ENCODE peak calls at places on chromosomes 7 and 10, in five cellular contexts. H, G, I, P and R are unnamed samples.

GRCh38 chr7:88226886-88227516 is 7.2 kb upstream of the SRI start:
- DNase-seq in H (no peak), G (peak; percentile 80), I (no peak), P (peak; percentile 98), R (peak; percentile 96)

GRCh38 chr10:101780818-101781654 is 2.2 kb downstream of the NPM3 start:
- DNase-seq in H (peak; percentile 80), G (peak; percentile 64), I (peak; percentile 82), P (peak; percentile 60), R (peak; percentile 50)

GRCh38 chr7:113799896-113800295 is 118.9 kb downstream of the PPP1R3A start:
- DNase-seq in H (no peak), G (no peak), I (no peak), P (no peak), R (no peak)

GRCh38 chr7:143126146-143126545 is 5.7 kb upstream of the PIP start:
- DNase-seq in H (no peak), G (no peak), I (no peak), P (peak; percentile 45), R (peak; percentile 28)

GRCh38 chr10:103640436-103641181 is 147.1 kb downstream of the NEURL1 start:
- DNase-seq in H (no peak), G (no peak), I (no peak), P (no peak), R (no peak)

GRCh38 chr7:44163591-44163990 is 22.5 kb upstream of the MYL7 start:
- DNase-seq in H (peak; percentile 22), G (peak; percentile 94), I (no peak), P (peak; percentile 68), R (peak; percentile 89)

GRCh38 chr7:17123020-17123419 is 175.4 kb upstream of the AHR start:
- DNase-seq in H (no peak), G (peak; percentile 94), I (no peak), P (no peak), R (no peak)

GRCh38 chr10:115649217-115649616 is 556.1 kb downstream of the ATRNL1 start:
- DNase-seq in H (no peak), G (no peak), I (no peak), P (no peak), R (no peak)

GRCh38 chr10:61971016-61971350 is 69.5 kb downstream of the ARID5B start:
- DNase-seq in H (no peak), G (peak; percentile 22), I (no peak), P (no peak), R (no peak)

GRCh38 chr10:64089648-64090047 is 568.4 kb downstream of the REEP3 start:
- DNase-seq in H (no peak), G (no peak), I (no peak), P (no peak), R (no peak)

GRCh38 chr7:93119191-93119905 is 1.6 kb upstream of the SAMD9 start:
- DNase-seq in H (no peak), G (peak; percentile 4), I (no peak), P (no peak), R (peak; percentile 56)

GRCh38 chr10:60735244-60735643 is 43.0 kb upstream of the CDK1 start:
- DNase-seq in H (peak; percentile 52), G (no peak), I (peak; percentile 59), P (peak; percentile 91), R (peak; percentile 32)

GRCh38 chr7:157466473-157467261 is 129.9 kb downstream of the DNAJB6 start:
- DNase-seq in H (peak; percentile 50), G (no peak), I (no peak), P (no peak), R (no peak)

GRCh38 chr10:97000487-97001182 is 168.5 kb downstream of the LCOR start:
- DNase-seq in H (peak; percentile 65), G (no peak), I (peak; percentile 46), P (peak; percentile 70), R (no peak)

GRCh38 chr10:125048101-125048864 is 106.4 kb downstream of the ZRANB1 start:
- DNase-seq in H (peak; percentile 94), G (peak; percentile 87), I (peak; percentile 94), P (peak; percentile 81), R (peak; percentile 74)

GRCh38 chr10:32744321-32744720 is 213.7 kb downstream of the ITGB1 start:
- DNase-seq in H (no peak), G (no peak), I (no peak), P (no peak), R (peak; percentile 79)

DNA sequence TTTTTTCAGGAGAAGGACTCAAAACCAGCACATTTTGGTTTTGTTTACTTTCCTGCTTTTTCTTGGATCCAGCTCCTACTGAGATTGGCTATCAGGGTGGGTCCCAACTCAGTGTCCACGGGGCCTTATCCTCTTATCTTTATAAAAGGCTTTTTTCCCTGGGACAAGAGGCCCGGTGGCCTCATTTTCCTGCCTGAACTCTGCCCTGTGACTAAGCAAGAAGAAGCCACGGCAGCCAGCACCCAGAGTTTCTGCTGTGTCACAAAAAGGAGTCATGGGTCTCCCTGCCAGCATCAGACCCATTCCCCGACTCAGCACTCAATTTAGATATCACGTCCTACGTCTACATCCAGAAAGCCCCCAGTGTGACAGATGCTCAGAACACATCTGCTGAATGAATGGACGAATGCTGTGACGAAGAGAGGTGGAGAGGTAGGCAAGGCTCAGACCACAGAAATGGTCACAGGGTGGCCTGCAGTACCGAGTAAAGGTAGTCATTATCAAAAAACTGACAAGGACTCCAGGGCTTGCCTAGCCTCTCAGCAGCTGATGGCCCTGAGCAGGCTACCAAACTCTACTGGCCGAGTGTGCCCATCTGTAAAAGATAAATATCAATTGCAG is 16.7 kb downstream of the DLG5 start:
- DNase-seq in H (peak; percentile 17), G (peak; percentile 84), I (no peak), P (peak; percentile 78), R (no peak)
- H3K4me2 ChIP-seq in H (no peak overlapping the region), G (peak overlapping the region; percentile 56), I (no peak overlapping the region), P (peak overlapping the region; percentile 2), R (no peak overlapping the region)

GRCh38 chr7:128867842-128868623 is 5.4 kb downstream of the ATP6V1F start:
- DNase-seq in H (peak; percentile 65), G (peak; percentile 51), I (peak; percentile 57), P (no peak), R (no peak)

GRCh38 chr7:128869944-128870285 is 7.3 kb downstream of the ATP6V1F start:
- DNase-seq in H (peak; percentile 45), G (no peak), I (peak; percentile 60), P (no peak), R (no peak)

GRCh38 chr7:128868624-128869137 is 6.0 kb downstream of the ATP6V1F start:
- DNase-seq in H (no peak), G (no peak), I (no peak), P (no peak), R (no peak)

GRCh38 chr7:128871050-128871449 is 8.4 kb downstream of the ATP6V1F start:
- DNase-seq in H (no peak), G (no peak), I (no peak), P (no peak), R (no peak)

GRCh38 chr7:128869138-128869943 is 6.7 kb downstream of the ATP6V1F start:
- DNase-seq in H (peak; percentile 63), G (peak; percentile 23), I (peak; percentile 76), P (peak; percentile 56), R (peak; percentile 36)
- TF ChIP-seq CTCF in H (peak; percentile 14), G (peak; percentile 13), I (no peak), P (no peak), R (peak; percentile 10)

DNA sequence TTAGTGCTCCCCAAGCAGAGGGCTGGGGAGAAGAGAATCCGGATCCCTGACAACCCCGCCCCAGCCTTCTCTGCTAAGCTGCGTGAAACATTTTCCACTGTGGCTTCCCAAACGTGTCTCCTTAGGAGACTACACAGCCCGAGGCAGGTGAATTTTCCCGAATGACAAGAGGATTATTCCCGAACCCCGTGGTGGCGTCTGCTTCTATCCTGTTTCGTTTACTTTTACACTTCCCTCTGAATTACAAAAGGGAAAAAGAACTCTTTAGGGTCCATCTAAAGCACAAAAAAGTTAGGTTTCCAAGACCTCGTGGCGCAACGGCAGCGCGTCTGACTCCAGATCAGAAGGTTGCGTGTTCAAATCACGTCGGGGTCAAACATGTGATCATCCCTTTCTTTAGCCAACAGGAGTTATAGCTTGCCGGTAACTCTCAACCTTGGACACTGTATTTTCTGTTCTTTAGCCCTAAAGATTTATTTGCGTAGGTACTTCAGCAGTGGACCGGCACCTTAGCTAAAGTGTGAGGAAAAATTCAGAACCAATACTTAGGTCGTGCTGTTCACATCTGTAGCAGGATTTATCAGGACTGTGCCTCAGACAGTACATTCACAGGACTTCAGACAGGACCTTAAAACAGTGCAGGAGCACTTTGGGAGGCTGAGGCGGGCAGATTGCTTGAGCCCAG is 3.2 kb upstream of the ZNF789 start:
- DNase-seq in H (no peak), G (no peak), I (peak; percentile 68), P (no peak), R (no peak)
- H3K4me2 ChIP-seq in H (peak overlapping the region; percentile 35), G (no peak overlapping the region), I (peak overlapping the region; percentile 44), P (no peak overlapping the region), R (no peak overlapping the region)

DNA sequence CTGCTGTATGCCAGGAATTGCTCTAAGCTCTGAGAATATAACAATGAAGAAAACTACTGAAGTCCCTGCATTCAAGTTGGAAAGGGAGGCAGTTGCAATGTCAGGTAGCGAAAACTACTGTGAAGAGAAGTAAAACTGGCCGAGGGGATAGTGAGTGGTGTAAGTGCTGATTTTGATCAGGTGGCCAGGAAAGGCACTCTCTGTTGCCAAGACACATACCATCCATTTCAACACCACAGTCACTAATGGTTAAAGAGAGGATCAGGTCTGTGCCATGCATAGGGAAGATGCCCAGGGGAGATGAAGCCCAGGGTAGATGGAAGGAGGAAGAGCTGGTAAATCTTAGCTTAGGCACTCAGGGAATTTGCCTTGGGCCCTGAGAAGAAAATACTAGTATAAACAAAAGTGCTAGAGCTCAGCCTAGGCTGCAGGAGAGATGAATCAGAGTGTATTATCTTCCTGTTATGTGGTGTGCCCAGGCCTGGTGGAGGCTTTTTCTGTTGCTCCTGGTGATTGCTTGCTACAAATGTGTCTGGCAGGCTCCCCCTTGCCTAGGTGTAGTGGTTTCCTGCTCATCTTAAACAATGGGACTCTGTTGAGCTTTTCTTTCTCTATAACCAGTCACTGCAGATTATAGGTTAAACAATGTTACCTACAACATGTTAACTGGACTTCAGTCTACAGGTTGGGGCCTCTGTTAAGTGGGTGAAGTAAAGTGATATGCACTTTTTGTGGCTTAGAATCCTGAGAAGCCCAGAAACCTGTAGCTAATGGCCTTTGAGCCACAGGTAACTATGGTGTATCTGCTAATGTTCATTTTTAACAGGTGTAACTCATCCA is 125.5 kb downstream of the LRRC4 start:
- DNase-seq in H (no peak), G (peak; percentile 76), I (no peak), P (peak; percentile 16), R (peak; percentile 86)
- TF ChIP-seq CTCF in H (no peak), G (no peak), I (no peak), P (no peak), R (no peak)

DNA sequence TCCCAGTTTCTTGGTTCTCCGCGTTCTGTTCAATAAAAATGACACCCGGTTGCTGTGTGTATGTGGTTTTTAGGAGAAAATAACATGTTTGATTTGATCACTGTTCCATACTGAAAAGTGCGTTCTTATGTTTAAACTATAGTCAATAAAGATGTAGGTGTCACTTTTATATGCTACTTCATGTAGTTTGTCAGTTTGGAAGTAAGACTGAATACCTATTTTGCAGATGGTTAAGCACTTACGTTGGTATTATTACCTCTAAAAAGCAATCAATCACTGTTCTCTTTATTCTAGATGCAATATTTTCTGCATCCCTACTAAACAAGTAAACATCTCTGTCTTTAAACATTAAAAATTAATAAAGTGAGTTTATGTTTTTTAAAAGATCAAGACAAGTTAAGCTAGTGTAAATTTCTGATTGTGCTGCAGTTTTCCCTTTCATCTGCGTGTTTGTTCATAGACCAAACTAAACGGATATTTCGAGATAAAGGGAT is 670 bp downstream of the KIF11 start:
- DNase-seq in H (no peak), G (no peak), I (no peak), P (no peak), R (peak; percentile 17)
- H3K4me2 ChIP-seq in H (peak overlapping the region; percentile 52), G (peak overlapping the region; percentile 84), I (peak overlapping the region; percentile 81), P (peak overlapping the region; percentile 87), R (peak overlapping the region; percentile 84)